ENCODE peak calls at places on chromosomes 2 and 18, in seven cellular contexts. X, W, M, N, R, Z and Q are unnamed samples.

GRCh38 chr2:44543773-44544725 is 182.3 kb downstream of the CAMKMT start:
- DNase-seq in M (no peak), X (no peak), R (no peak), N (no peak), W (peak), Z (no peak), Q (no peak)

GRCh38 chr2:207148025-207148424 is 17.7 kb downstream of the KLF7 start:
- DNase-seq in R (no peak), N (no peak), W (no peak), X (no peak), Z (no peak), M (no peak), Q (peak)

GRCh38 chr2:194103941-194104655 is 1552.9 kb upstream of the SLC39A10 start:
- DNase-seq in R (no peak), X (no peak), N (no peak), M (no peak), W (no peak), Z (no peak), Q (no peak)

GRCh38 chr2:240624950-240625621 is at the start of gene GPR35:
- DNase-seq in Z (peak), R (peak), W (peak), X (no peak), N (peak), M (peak), Q (no peak)

GRCh38 chr2:144374163-144374661 is 145.7 kb downstream of the ZEB2 start:
- DNase-seq in N (no peak), Z (no peak), X (no peak), R (no peak), W (no peak), M (no peak), Q (no peak)

GRCh38 chr18:44568343-44568742 is 112.3 kb upstream of the SETBP1 start:
- DNase-seq in X (no peak), M (no peak), Z (no peak), N (no peak), R (no peak), W (no peak), Q (peak)

GRCh38 chr2:177633111-177633510 is 240.5 kb downstream of the AGPS start:
- DNase-seq in Z (no peak), N (no peak), R (no peak), M (no peak), X (no peak), W (no peak), Q (no peak)

GRCh38 chr2:117342415-117342814 is 472.1 kb upstream of the DDX18 start:
- DNase-seq in M (no peak), W (no peak), X (no peak), N (no peak), Z (no peak), R (no peak), Q (no peak)

GRCh38 chr2:88540346-88540745 is 86.9 kb downstream of the EIF2AK3 start:
- DNase-seq in R (no peak), M (no peak), X (no peak), N (no peak), W (peak), Z (no peak), Q (no peak)

GRCh38 chr2:134670955-134671354 is 47.8 kb downstream of the TMEM163 start:
- DNase-seq in X (no peak), Z (no peak), M (no peak), R (no peak), W (no peak), N (no peak), Q (no peak)

GRCh38 chr2:28137221-28137620 is 246.7 kb downstream of the BABAM2 start:
- DNase-seq in X (no peak), W (peak), N (no peak), Z (no peak), M (no peak), R (peak), Q (peak)

GRCh38 chr2:167140767-167141166 is 252.5 kb downstream of the XIRP2 start:
- DNase-seq in M (no peak), X (peak), Z (no peak), N (no peak), W (peak), R (no peak), Q (no peak)

GRCh38 chr2:70922591-70923234 is 13.0 kb upstream of the ATP6V1B1 start:
- DNase-seq in R (no peak), X (no peak), W (no peak), N (peak), M (no peak), Z (no peak), Q (no peak)

GRCh38 chr2:15561574-15562344 is 625 bp upstream of the NBAS start:
- DNase-seq in M (peak), N (no peak), X (peak), W (peak), Z (no peak), R (peak), Q (peak)

GRCh38 chr2:203683932-203684556 is 22.4 kb upstream of the CD28 start:
- DNase-seq in Z (no peak), N (no peak), W (peak), X (peak), M (no peak), R (no peak), Q (no peak)

GRCh38 chr2:232817756-232818155 is 41.4 kb upstream of the KCNJ13 start:
- DNase-seq in M (no peak), Z (no peak), X (no peak), N (no peak), R (no peak), W (no peak), Q (no peak)

GRCh38 chr2:168392031-168392430 is 64.0 kb upstream of the CERS6 start:
- DNase-seq in N (no peak), Z (no peak), W (no peak), R (no peak), X (no peak), M (no peak), Q (no peak)

GRCh38 chr2:126658316-126658909 is 2.5 kb downstream of the GYPC start:
- DNase-seq in W (no peak), Z (no peak), R (no peak), M (no peak), X (no peak), N (no peak), Q (no peak)

GRCh38 chr2:120845281-120845680 is 109.6 kb downstream of the GLI2 start:
- DNase-seq in M (no peak), X (no peak), W (no peak), Z (peak), N (peak), R (peak), Q (no peak)

GRCh38 chr2:69043736-69044400 is 30.9 kb downstream of the ANTXR1 start:
- DNase-seq in X (no peak), N (no peak), R (no peak), M (no peak), W (no peak), Z (no peak), Q (no peak)
- TF ChIP-seq POLR2A in X (no peak), N (no peak), R (no peak), M (no peak), W (no peak), Z (no peak), Q (no peak)

GRCh38 chr18:22452226-22452668 is 34.5 kb upstream of the CTAGE1 start:
- DNase-seq in N (no peak), Z (no peak), X (no peak), M (no peak), W (no peak), R (no peak), Q (no peak)
- H3K27ac ChIP-seq in N (no peak), Z (no peak), X (no peak), M (peak), W (no peak), R (no peak), Q (no peak)

GRCh38 chr2:86441392-86441788 is 219 bp downstream of the KDM3A start:
- DNase-seq in R (no peak), X (no peak), Z (no peak), M (no peak), W (no peak), N (no peak), Q (no peak)
- TF ChIP-seq POLR2A in R (no peak), X (peak), Z (peak), M (no peak), W (peak), N (peak), Q (peak)

GRCh38 chr18:51523671-51524070 is 326.2 kb upstream of the MEX3C start:
- DNase-seq in W (no peak), X (no peak), M (no peak), Z (no peak), N (no peak), R (no peak), Q (no peak)
- H3K27ac ChIP-seq in W (no peak), X (no peak), M (no peak), Z (no peak), N (no peak), R (no peak), Q (no peak)

DNA sequence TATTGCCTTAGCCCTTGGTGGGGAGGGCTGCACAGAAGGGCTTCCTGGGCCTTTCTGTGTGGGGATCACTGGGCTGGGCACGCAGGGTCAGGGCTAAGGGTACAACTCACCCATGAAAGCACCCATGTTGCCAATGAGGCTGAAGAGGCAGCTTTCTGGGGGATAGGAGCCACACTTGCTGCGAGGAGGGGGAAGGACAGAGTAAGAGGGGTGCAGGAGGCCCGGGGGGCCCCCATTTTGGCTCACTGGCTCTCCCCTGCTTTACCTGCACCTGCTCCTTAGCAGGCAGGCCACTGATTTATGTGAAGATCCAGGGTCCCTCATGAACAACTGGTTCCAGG is 2.3 kb downstream of the TMEM150A start:
- DNase-seq in M (no peak), N (peak), Z (no peak), X (no peak), W (no peak), R (no peak), Q (no peak)
- TF ChIP-seq POLR2A in M (no peak), N (no peak), Z (no peak), X (no peak), W (no peak), R (no peak), Q (no peak)

GRCh38 chr2:55136138-55136541 is 85.9 kb upstream of the RTN4 start:
- DNase-seq in Z (no peak), W (no peak), X (no peak), M (peak), N (no peak), R (no peak), Q (no peak)
- H3K27ac ChIP-seq in Z (no peak), W (no peak), X (no peak), M (peak), N (peak), R (no peak), Q (no peak)

DNA sequence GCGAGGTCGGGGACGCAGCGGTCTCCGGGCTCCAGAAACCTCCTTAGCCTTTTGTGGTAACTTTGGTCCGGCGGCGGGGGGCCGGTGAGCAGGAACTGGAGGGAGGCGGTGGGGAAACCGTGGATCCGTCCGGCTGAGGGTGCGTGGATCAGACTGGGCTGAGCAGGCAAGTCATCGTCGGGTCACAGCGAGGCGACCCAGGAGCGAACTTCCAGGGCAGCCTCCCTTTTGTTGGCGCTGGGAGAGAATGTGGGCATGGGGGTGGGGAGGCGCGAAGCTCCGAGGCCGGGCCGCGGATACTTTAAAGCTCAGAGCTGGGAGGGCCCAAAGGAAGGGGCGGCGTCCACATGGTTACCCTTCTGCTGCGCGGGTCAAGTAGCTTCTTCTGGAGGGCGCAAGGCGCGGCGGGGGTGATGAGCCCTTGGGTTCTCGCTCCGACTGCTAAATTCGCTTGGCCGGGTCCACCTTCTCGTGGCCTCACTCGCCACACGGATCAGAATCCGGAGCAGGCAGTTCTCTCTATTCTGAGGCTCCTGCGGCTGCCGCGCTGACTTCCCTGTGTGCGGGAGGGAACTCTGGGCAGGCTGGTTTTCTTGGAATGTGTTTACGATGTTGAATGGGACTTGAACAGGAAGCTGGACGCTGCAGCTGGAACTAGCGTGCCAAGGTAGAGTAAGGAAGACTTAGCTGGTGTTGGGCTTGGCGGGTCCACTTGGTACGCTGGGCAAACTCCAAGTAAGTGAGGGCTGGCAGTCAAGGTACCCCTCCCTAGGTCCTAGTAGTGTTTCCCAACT is 969 bp downstream of the GULP1 start:
- DNase-seq in X (no peak), M (peak), W (peak), R (peak), Z (peak), N (peak), Q (peak)
- TF ChIP-seq POLR2A in X (no peak), M (peak), W (peak), R (peak), Z (no peak), N (no peak), Q (peak)

GRCh38 chr2:150483532-150483931 is 3.9 kb downstream of the RND3 start:
- DNase-seq in N (no peak), R (no peak), M (no peak), X (no peak), Z (no peak), W (no peak), Q (no peak)
- H3K27ac ChIP-seq in N (peak), R (no peak), M (peak), X (no peak), Z (no peak), W (no peak), Q (no peak)

DNA sequence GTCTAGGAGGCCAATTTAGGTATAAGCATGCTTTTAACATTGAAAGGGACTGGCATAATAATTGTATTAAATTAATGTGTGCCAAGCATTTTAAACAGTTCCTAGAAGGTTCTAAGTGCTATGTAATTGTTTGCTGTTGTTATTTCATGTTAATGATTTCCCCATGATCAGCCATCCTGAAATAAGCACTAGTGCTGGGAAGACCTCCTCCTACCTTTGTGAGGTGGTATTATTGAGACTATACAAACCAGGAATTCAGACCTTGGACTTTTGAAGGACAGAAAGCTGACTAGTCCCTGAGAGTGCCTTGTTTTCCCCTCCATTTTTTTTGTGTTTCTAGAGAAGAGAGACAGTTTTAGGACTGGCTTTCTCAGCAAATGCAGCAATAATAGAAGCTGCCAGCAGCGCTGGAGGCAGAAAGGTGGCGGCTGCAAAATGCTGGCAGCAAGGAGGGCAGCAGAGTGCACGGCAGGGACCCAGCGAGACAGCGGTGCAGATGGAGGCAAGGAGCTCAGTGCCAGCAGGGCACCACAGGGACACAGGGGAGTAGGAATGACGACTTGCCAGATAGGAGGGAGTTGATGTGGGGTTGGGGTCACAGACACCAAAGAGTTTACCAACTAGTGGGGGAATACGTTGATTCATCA is 25.3 kb downstream of the NABP1 start:
- DNase-seq in W (no peak), M (no peak), N (no peak), R (no peak), X (peak), Z (no peak), Q (no peak)
- TF ChIP-seq POLR2A in W (no peak), M (no peak), N (no peak), R (no peak), X (no peak), Z (no peak), Q (no peak)